ENCODE peak calls at places on chromosomes 3 and 15, in nine cellular contexts. Y is spleen, L is SK-N-SH, C is transverse colon, R is HCT116, D is stomach, B is Panc1, J is breast epithelium, G is prostate gland. Z is an unnamed sample.

GRCh38 chr15:27124287-27124830 is 153.4 kb downstream of the GABRG3 start:
- DNase-seq in Y (no peak), L (peak), C (no peak), R (no peak), D (no peak), B (no peak), J (no peak), G (no peak), Z (no peak)

GRCh38 chr3:14467723-14468620 is 65.6 kb downstream of the SLC6A6 start:
- DNase-seq in Y (no peak), L (peak), C (peak), R (no peak), D (peak), B (no peak), J (peak), G (peak), Z (peak)

GRCh38 chr3:170867143-170867542 is 2.9 kb downstream of the RPL22L1 start:
- DNase-seq in Y (no peak), L (no peak), C (no peak), R (no peak), D (no peak), B (no peak), J (no peak), G (no peak), Z (no peak)

GRCh38 chr3:112086018-112086854 is at the start of gene C3orf52:
- DNase-seq in Y (peak), L (peak), C (peak), R (peak), D (peak), B (peak), J (peak), G (peak), Z (peak)

GRCh38 chr3:9846231-9846630 is 2.4 kb upstream of the RPUSD3 start:
- DNase-seq in Y (no peak), L (no peak), C (no peak), R (no peak), D (no peak), B (no peak), J (no peak), G (no peak), Z (no peak)

GRCh38 chr15:89642106-89642505 is 13.2 kb downstream of the KIF7 start:
- DNase-seq in Y (no peak), L (no peak), C (no peak), R (no peak), D (peak), B (no peak), J (no peak), G (no peak), Z (no peak)

GRCh38 chr3:197302033-197302432 is 3.6 kb upstream of the DLG1 start:
- DNase-seq in Y (no peak), L (no peak), C (no peak), R (no peak), D (no peak), B (no peak), J (no peak), G (no peak), Z (no peak)

GRCh38 chr15:25464784-25465183 is 26.0 kb upstream of the UBE3A start:
- DNase-seq in Y (no peak), L (no peak), C (no peak), R (no peak), D (no peak), B (no peak), J (no peak), G (no peak), Z (no peak)

GRCh38 chr15:52183562-52184173 is 7.5 kb downstream of the GNB5 start:
- DNase-seq in Y (no peak), L (peak), C (peak), R (no peak), D (peak), B (peak), J (no peak), G (no peak), Z (no peak)

GRCh38 chr3:13533823-13534435 is 15.0 kb upstream of the FBLN2 start:
- DNase-seq in Y (peak), L (no peak), C (no peak), R (no peak), D (no peak), B (no peak), J (peak), G (no peak), Z (no peak)

GRCh38 chr3:5296362-5296761 is 108.9 kb downstream of the EDEM1 start:
- DNase-seq in Y (no peak), L (no peak), C (no peak), R (no peak), D (no peak), B (no peak), J (no peak), G (no peak), Z (no peak)

GRCh38 chr3:144104679-144105078 is 133.1 kb downstream of the DIPK2A start:
- DNase-seq in Y (no peak), L (no peak), C (no peak), R (no peak), D (no peak), B (no peak), J (no peak), G (no peak), Z (no peak)

GRCh38 chr3:33364531-33365128 is 75.6 kb downstream of the UBP1 start:
- DNase-seq in Y (no peak), L (no peak), C (no peak), R (no peak), D (no peak), B (no peak), J (no peak), G (no peak), Z (no peak)

GRCh38 chr3:143040264-143040879 is 39.0 kb downstream of the U2SURP start:
- DNase-seq in Y (no peak), L (no peak), C (no peak), R (no peak), D (no peak), B (no peak), J (no peak), G (no peak), Z (no peak)

GRCh38 chr3:178320481-178321352 is 215.5 kb upstream of the KCNMB2 start:
- DNase-seq in Y (no peak), L (peak), C (no peak), R (no peak), D (peak), B (no peak), J (no peak), G (no peak), Z (no peak)

GRCh38 chr15:29570931-29571727 is 251.1 kb downstream of the TJP1 start:
- DNase-seq in Y (no peak), L (peak), C (peak), R (no peak), D (no peak), B (no peak), J (no peak), G (no peak), Z (peak)

GRCh38 chr3:20316238-20316637 is 130.2 kb upstream of the SGO1 start:
- DNase-seq in Y (no peak), L (no peak), C (no peak), R (no peak), D (peak), B (no peak), J (no peak), G (peak), Z (no peak)

GRCh38 chr3:195543642-195544536 is 764 bp upstream of the PPP1R2 start:
- DNase-seq in Y (peak), L (no peak), C (peak), R (no peak), D (no peak), B (no peak), J (no peak), G (no peak), Z (no peak)

GRCh38 chr3:198079771-198080520 is 119.9 kb downstream of the LMLN start:
- DNase-seq in Y (no peak), L (no peak), C (peak), R (peak), D (no peak), B (no peak), J (no peak), G (peak), Z (no peak)

GRCh38 chr3:183208260-183208659 is 44.8 kb upstream of the B3GNT5 start:
- DNase-seq in Y (no peak), L (no peak), C (no peak), R (no peak), D (no peak), B (no peak), J (no peak), G (no peak), Z (no peak)

GRCh38 chr15:87846746-87847145 is 409.8 kb downstream of the NTRK3 start:
- DNase-seq in Y (no peak), L (no peak), C (no peak), R (no peak), D (no peak), B (no peak), J (no peak), G (no peak), Z (no peak)

GRCh38 chr15:68356778-68357177 is 75.2 kb downstream of the ITGA11 start:
- DNase-seq in Y (no peak), L (no peak), C (no peak), R (no peak), D (no peak), B (no peak), J (no peak), G (no peak), Z (no peak)

GRCh38 chr3:5122741-5123706 is 932 bp downstream of the ARL8B start:
- DNase-seq in Y (no peak), L (peak), C (peak), R (no peak), D (peak), B (no peak), J (peak), G (peak), Z (no peak)

GRCh38 chr15:78149805-78150751 is 916 bp downstream of the IDH3A start:
- DNase-seq in Y (no peak), L (no peak), C (no peak), R (no peak), D (no peak), B (no peak), J (no peak), G (no peak), Z (no peak)

GRCh38 chr15:58457466-58457965 is 25.7 kb downstream of the LIPC start:
- DNase-seq in Y (no peak), L (no peak), C (no peak), R (no peak), D (no peak), B (no peak), J (no peak), G (no peak), Z (no peak)

GRCh38 chr15:41337631-41338522 is 5.2 kb downstream of the NUSAP1 start:
- DNase-seq in Y (no peak), L (no peak), C (no peak), R (no peak), D (no peak), B (no peak), J (no peak), G (no peak), Z (no peak)

GRCh38 chr15:22895465-22896190 is 57.2 kb downstream of the NIPA2 start:
- DNase-seq in Y (peak), L (no peak), C (peak), R (peak), D (peak), B (peak), J (no peak), G (no peak), Z (no peak)

GRCh38 chr15:39478996-39479395 is 101.9 kb upstream of the THBS1 start:
- DNase-seq in Y (no peak), L (no peak), C (no peak), R (no peak), D (no peak), B (no peak), J (no peak), G (no peak), Z (no peak)

GRCh38 chr15:99412626-99413025 is 153.2 kb upstream of the MEF2A start:
- DNase-seq in Y (no peak), L (no peak), C (no peak), R (no peak), D (no peak), B (no peak), J (no peak), G (no peak), Z (no peak)

GRCh38 chr3:17808994-17809393 is 66.6 kb upstream of the TBC1D5 start:
- DNase-seq in Y (no peak), L (peak), C (no peak), R (no peak), D (no peak), B (no peak), J (no peak), G (no peak), Z (no peak)

GRCh38 chr3:161203485-161204098 is 17.5 kb upstream of the NMD3 start:
- DNase-seq in Y (no peak), L (no peak), C (no peak), R (no peak), D (no peak), B (no peak), J (no peak), G (no peak), Z (no peak)

GRCh38 chr15:24956131-24956838 is 1.5 kb downstream of the SNRPN start:
- DNase-seq in Y (peak), L (peak), C (peak), R (no peak), D (peak), B (peak), J (peak), G (peak), Z (peak)

GRCh38 chr15:47750030-47750739 is 32.9 kb downstream of the SEMA6D start:
- DNase-seq in Y (no peak), L (no peak), C (no peak), R (no peak), D (no peak), B (no peak), J (no peak), G (no peak), Z (no peak)

DNA sequence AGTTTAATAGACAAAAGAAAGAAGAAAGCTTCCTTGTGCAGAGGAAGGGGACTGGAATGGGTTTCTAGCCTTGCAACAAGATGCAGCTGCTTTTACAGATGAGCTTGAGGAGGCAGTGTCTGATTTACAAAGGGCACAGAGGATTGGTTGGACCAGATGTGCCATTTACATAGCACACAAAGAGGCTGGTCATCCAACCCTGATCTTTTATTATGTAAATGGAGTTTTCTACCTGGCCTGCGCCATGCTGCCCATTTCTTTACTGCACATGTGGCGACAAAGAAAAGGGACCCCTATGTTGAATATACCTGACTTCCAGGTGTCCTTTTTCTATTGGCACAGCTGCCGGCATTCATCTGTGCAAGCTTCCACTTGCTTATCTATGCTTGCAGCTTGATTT is 409.4 kb upstream of the FRG2C start:
- DNase-seq in Y (no peak), L (no peak), C (no peak), R (no peak), D (no peak), B (no peak), J (no peak), G (no peak), Z (no peak)
- TF ChIP-seq POLR2AphosphoS5 in Y (no peak), L (no peak), C (no peak), R (no peak), D (no peak), B (no peak), J (no peak), G (no peak), Z (no peak)

GRCh38 chr3:47002490-47003410 is 23.3 kb downstream of the NBEAL2 start:
- DNase-seq in Y (peak), L (peak), C (no peak), R (no peak), D (no peak), B (no peak), J (no peak), G (no peak), Z (no peak)
- TF ChIP-seq CTCF in Y (no peak), L (peak), C (no peak), R (no peak), D (no peak), B (no peak), J (no peak), G (no peak), Z (no peak)

GRCh38 chr15:90934949-90935751 is at the start of gene UNC45A:
- DNase-seq in Y (peak), L (peak), C (peak), R (peak), D (peak), B (no peak), J (peak), G (peak), Z (peak)

GRCh38 chr15:90939756-90940155 is 4.7 kb downstream of the UNC45A start:
- DNase-seq in Y (no peak), L (no peak), C (no peak), R (no peak), D (no peak), B (no peak), J (no peak), G (no peak), Z (no peak)

GRCh38 chr15:90933310-90933709 is 961 bp upstream of the HDDC3 start:
- DNase-seq in Y (no peak), L (no peak), C (no peak), R (no peak), D (no peak), B (no peak), J (no peak), G (no peak), Z (no peak)

GRCh38 chr15:90934256-90934948 is 683 bp upstream of the UNC45A start:
- DNase-seq in Y (peak), L (peak), C (peak), R (peak), D (peak), B (no peak), J (peak), G (peak), Z (peak)

GRCh38 chr15:90936823-90937222 is 1.7 kb downstream of the UNC45A start:
- DNase-seq in Y (no peak), L (no peak), C (no peak), R (no peak), D (no peak), B (no peak), J (no peak), G (no peak), Z (no peak)
- TF ChIP-seq POLR2AphosphoS5 in Y (no peak), L (no peak), C (no peak), R (no peak), D (no peak), B (no peak), J (no peak), G (no peak), Z (no peak)

DNA sequence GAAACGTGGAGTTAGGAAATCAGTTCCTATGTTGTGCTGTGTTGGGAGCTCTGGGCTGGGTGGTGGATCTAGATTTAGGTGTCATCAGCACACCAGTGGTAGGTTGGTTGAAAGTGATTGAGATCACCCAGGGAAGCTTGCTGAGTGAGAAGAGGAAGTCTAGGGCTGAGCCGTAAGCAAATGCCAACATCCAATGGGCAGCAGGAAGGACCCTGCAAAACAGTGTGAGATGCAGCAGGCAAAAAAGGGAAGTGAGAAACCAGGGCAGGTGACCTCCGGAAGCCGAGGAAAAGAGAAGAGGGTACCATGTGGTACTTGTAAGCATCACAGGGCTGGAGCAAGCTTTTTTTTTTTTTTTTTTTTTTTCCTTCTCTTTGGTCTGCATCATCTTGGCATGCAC is 15.9 kb upstream of the COPG1 start:
- DNase-seq in Y (peak), L (no peak), C (peak), R (no peak), D (peak), B (no peak), J (peak), G (no peak), Z (no peak)
- TF ChIP-seq CTCF in Y (no peak), L (no peak), C (no peak), R (no peak), D (no peak), B (no peak), J (no peak), G (no peak), Z (no peak)

DNA sequence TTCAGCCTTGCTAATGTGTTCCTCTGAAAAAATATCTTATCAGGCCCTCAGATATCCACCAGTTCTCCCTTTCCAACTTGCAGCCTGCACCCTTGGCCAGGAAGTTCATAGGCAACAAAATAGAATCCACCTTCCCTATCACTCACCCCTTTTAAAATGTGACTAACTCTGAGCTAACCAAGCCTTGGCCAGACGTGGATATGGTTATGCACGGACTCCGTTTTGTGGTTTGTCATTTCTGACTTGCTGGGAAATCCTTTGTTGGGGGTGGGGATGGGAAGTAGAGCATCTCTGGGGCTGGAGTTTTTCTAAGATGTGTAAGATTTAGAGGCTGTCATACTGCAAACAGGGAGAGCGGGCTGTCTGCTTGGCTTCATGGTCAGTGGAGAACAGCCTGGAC is 62.5 kb downstream of the SMAD3 start:
- DNase-seq in Y (no peak), L (no peak), C (no peak), R (peak), D (no peak), B (peak), J (no peak), G (no peak), Z (peak)
- TF ChIP-seq POLR2AphosphoS5 in Y (no peak), L (peak), C (peak), R (peak), D (no peak), B (peak), J (no peak), G (no peak), Z (peak)

DNA sequence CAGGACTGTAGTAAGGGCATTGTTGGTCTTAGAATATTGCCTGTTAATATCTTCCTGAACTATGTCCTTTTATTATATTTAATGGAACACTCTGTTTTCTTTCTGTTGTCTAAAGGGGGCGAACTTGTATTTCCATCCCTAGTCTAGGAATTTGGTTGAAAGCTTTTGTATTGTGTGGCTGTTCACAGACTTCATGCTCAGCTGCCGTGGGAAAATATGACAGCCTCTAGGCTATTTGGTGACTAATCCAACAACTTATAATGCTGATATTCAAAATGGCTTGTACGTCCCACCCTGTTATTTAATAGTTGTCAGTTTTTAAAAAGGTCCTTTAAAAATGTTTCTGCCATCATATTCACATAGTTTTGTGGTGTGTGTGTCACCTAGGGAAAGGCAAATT is 202.6 kb downstream of the KLHL25 start:
- DNase-seq in Y (no peak), L (peak), C (no peak), R (no peak), D (no peak), B (no peak), J (no peak), G (no peak), Z (no peak)
- TF ChIP-seq CTCF in Y (no peak), L (peak), C (no peak), R (peak), D (no peak), B (peak), J (no peak), G (peak), Z (no peak)

DNA sequence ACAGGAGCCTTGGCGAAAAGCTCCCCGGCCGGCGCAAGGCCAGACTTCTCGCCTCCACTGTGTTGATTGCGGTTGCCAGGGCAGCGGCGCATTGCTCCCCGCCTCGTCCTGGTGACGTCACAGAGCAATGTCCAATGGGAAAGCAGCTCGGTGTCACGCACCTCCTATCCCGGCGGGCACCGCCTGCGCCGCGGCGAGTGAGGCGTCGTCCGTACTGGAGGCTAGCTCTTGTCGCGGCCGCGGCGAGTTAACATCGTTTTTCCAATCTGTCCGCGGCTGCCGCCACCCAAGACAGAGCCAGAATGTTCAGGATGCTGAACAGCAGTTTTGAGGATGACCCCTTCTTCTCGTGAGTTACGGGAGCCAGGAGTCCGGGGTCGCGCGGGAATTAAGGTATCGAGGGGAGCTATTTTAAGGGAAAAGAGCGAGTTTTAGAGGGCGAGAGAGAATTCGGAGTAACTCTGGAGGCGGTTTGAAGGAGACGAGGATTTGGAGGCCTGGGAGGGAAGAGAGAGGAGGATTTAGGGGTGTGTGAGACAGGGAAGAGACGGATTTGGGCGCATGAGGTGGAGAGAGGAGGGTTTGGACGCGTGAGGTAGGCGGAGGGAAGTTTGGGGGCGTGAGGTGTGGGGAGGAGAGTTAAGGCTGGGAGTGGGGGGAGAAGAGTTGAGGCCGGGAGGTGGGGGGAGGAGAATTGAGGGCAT is at the start of gene MLF1:
- DNase-seq in Y (peak), L (peak), C (peak), R (peak), D (peak), B (peak), J (peak), G (peak), Z (peak)
- TF ChIP-seq POLR2AphosphoS5 in Y (peak), L (peak), C (peak), R (peak), D (peak), B (peak), J (peak), G (peak), Z (peak)

GRCh38 chr3:126551066-126551838 is 7.5 kb downstream of the C3orf22 start:
- DNase-seq in Y (peak), L (peak), C (peak), R (no peak), D (peak), B (no peak), J (peak), G (no peak), Z (peak)
- TF ChIP-seq CTCF in Y (no peak), L (no peak), C (no peak), R (no peak), D (no peak), B (no peak), J (no peak), G (no peak), Z (no peak)

Z was measured in upper lobe of left lung.